ENCODE peak calls at places on chromosome 15, in seven cellular contexts. F is GM20000, Y is SK-N-SH, K is lung, H is hepatocyte, S is mammary epithelial cell, C is WTC11. Q is an unnamed sample.

GRCh38 chr15:69661871-69662667 is 209.5 kb downstream of the RPLP1 start:
- DNase-seq in F (no peak), Y (no peak), K (no peak), H (no peak), S (no peak), C (no peak), Q (no peak)

GRCh38 chr15:67133738-67134576 is 68.6 kb downstream of the SMAD3 start:
- DNase-seq in F (peak), Y (no peak), K (no peak), H (no peak), S (peak), C (no peak), Q (peak)

GRCh38 chr15:43955140-43955539 is 128.3 kb downstream of the WDR76 start:
- DNase-seq in F (no peak), Y (no peak), K (no peak), H (no peak), S (no peak), C (no peak), Q (no peak)

GRCh38 chr15:37204698-37205097 is 104.3 kb upstream of the MEIS2 start:
- DNase-seq in F (no peak), Y (no peak), K (no peak), H (peak), S (no peak), C (no peak), Q (no peak)

GRCh38 chr15:52234596-52235541 is 43.7 kb upstream of the GNB5 start:
- DNase-seq in F (peak), Y (no peak), K (no peak), H (no peak), S (no peak), C (no peak), Q (no peak)

GRCh38 chr15:62145015-62145735 is 19.9 kb downstream of the C2CD4B start:
- DNase-seq in F (no peak), Y (no peak), K (no peak), H (no peak), S (peak), C (no peak), Q (no peak)

GRCh38 chr15:40239671-40240618 is 1.1 kb downstream of the PAK6 start:
- DNase-seq in F (peak), Y (no peak), K (no peak), H (no peak), S (peak), C (no peak), Q (no peak)

GRCh38 chr15:71752604-71753289 is 57.6 kb upstream of the NR2E3 start:
- DNase-seq in F (peak), Y (peak), K (peak), H (peak), S (peak), C (peak), Q (no peak)

GRCh38 chr15:26628879-26629529 is 143.9 kb downstream of the GABRB3 start:
- DNase-seq in F (no peak), Y (no peak), K (peak), H (peak), S (no peak), C (peak), Q (no peak)
- TF ChIP-seq CTCF in F (no peak), Y (no peak), K (no peak), H (no peak), S (no peak), C (no peak), Q (no peak)

DNA sequence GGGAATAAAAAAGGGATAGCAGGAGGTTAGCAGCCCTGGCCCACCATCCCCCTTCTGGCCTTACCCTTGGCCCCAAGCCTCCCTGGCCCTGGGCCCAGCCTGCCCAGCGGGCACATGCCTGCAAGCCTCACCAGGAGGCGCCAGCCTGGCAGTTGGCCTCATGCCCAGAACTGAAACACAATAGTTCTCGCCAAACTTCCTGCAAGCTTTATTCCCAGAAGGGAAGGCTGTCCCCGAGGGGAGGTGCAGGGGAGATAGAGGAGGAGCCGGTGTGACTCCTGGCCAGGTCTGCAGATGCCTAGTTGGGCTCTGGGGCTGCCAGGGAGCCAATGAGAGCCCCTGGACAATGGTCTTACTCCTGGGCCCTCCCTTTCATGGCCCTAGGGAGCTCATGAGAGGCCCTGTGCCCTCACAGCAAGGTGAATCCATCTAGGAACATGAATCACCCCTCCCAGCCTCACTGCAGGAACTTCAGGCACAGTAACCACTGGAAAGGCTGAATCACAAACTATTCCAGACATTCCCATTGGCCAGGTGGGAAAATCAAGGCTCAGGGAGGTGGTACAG is 4.0 kb downstream of the CCDC33 start:
- DNase-seq in F (no peak), Y (peak), K (peak), H (peak), S (peak), C (peak), Q (no peak)
- TF ChIP-seq CTCF in F (no peak), Y (peak), K (peak), H (no peak), S (peak), C (no peak), Q (no peak)

DNA sequence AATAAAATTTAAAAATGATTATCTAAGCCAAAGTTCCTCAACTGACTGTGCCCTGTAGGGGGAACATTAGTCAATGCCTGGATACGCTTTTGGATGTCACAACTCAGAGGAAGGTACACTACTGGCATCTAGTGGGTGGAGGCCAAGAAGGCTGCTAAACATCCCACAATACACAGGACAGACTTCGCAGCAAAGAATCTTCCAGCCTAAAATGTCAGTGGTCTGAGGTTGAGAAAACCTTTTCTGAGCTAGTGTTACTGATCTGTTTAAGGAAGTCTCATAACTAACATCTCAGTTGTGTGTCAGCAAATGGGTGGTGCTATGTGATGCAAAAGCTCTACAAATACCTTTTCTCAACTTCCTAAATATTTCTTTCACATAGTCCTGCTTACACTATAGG is 20.9 kb upstream of the LDHAL6B start:
- DNase-seq in F (no peak), Y (no peak), K (no peak), H (no peak), S (no peak), C (no peak), Q (no peak)
- TF ChIP-seq CTCF in F (no peak), Y (no peak), K (no peak), H (no peak), S (peak), C (no peak), Q (no peak)

GRCh38 chr15:59567369-59567768 is 44.2 kb upstream of the GCNT3 start:
- DNase-seq in F (no peak), Y (no peak), K (no peak), H (no peak), S (peak), C (no peak), Q (no peak)

GRCh38 chr15:59565299-59565698 is 46.3 kb upstream of the GCNT3 start:
- DNase-seq in F (no peak), Y (no peak), K (no peak), H (no peak), S (no peak), C (no peak), Q (no peak)

GRCh38 chr15:59561547-59561946 is 50.0 kb upstream of the GCNT3 start:
- DNase-seq in F (no peak), Y (no peak), K (no peak), H (no peak), S (no peak), C (no peak), Q (no peak)

GRCh38 chr15:59562787-59563186 is 48.8 kb upstream of the GCNT3 start:
- DNase-seq in F (no peak), Y (no peak), K (no peak), H (no peak), S (no peak), C (no peak), Q (no peak)
- TF ChIP-seq CTCF in F (no peak), Y (peak), K (no peak), H (no peak), S (peak), C (no peak), Q (no peak)

GRCh38 chr15:89400997-89401590 is 66.5 kb upstream of the POLG start:
- DNase-seq in F (peak), Y (no peak), K (no peak), H (no peak), S (no peak), C (no peak), Q (no peak)

GRCh38 chr15:89399070-89399389 is 64.4 kb upstream of the POLG start:
- DNase-seq in F (no peak), Y (no peak), K (no peak), H (no peak), S (no peak), C (no peak), Q (no peak)

GRCh38 chr15:89397653-89398023 is 63.0 kb upstream of the POLG start:
- DNase-seq in F (no peak), Y (no peak), K (no peak), H (no peak), S (no peak), C (no peak), Q (no peak)

GRCh38 chr15:89400121-89400996 is 65.7 kb upstream of the POLG start:
- DNase-seq in F (peak), Y (peak), K (no peak), H (no peak), S (no peak), C (peak), Q (no peak)

GRCh38 chr15:89399390-89400120 is 64.9 kb upstream of the POLG start:
- DNase-seq in F (peak), Y (peak), K (no peak), H (peak), S (no peak), C (peak), Q (peak)
- TF ChIP-seq CTCF in F (peak), Y (peak), K (no peak), H (peak), S (peak), C (peak), Q (peak)

GRCh38 chr15:25944386-25944785 is 81.3 kb upstream of the ATP10A start:
- DNase-seq in F (no peak), Y (no peak), K (no peak), H (no peak), S (no peak), C (peak), Q (no peak)

GRCh38 chr15:25943831-25944230 is 80.7 kb upstream of the ATP10A start:
- DNase-seq in F (no peak), Y (no peak), K (no peak), H (no peak), S (no peak), C (no peak), Q (no peak)

GRCh38 chr15:25946241-25946786 is 83.2 kb upstream of the ATP10A start:
- DNase-seq in F (no peak), Y (no peak), K (no peak), H (no peak), S (no peak), C (peak), Q (no peak)

GRCh38 chr15:25950014-25950413 is 86.9 kb upstream of the ATP10A start:
- DNase-seq in F (no peak), Y (no peak), K (no peak), H (no peak), S (no peak), C (no peak), Q (no peak)

GRCh38 chr15:25947336-25948080 is 84.4 kb upstream of the ATP10A start:
- DNase-seq in F (no peak), Y (no peak), K (no peak), H (peak), S (no peak), C (peak), Q (no peak)
- TF ChIP-seq CTCF in F (no peak), Y (no peak), K (no peak), H (peak), S (no peak), C (no peak), Q (no peak)

GRCh38 chr15:84143753-84144314 is 91.7 kb upstream of the GOLGA6L4 start:
- DNase-seq in F (peak), Y (no peak), K (no peak), H (no peak), S (no peak), C (no peak), Q (no peak)

DNA sequence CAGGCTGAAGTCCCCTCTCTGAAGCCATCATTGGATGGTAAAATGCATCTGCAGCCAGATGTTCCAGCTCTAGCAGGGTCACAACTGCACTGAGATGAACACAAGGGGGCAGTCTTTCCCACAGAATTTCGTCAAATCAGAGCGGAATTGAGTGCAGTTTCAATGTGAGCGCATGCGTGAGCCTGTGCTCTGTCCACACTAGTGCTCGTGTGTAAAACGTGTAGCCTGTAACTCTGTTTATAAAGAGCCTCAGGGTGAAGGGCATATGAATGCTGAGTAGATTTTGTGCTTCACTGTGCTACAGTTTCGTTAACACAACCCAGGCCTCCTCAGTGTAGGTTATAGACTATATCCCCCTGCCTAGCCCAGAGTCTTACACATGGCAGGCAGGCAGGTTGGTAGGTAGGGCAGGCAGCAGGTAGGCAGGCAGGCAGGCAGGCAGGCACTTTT is 92.7 kb upstream of the GOLGA6L4 start:
- DNase-seq in F (peak), Y (peak), K (peak), H (peak), S (peak), C (peak), Q (peak)
- TF ChIP-seq CTCF in F (peak), Y (peak), K (peak), H (peak), S (peak), C (peak), Q (peak)

GRCh38 chr15:48877630-48878595 is at the start of gene EID1:
- DNase-seq in F (peak), Y (peak), K (peak), H (peak), S (peak), C (peak), Q (peak)
- TF ChIP-seq CTCF in F (no peak), Y (peak), K (no peak), H (no peak), S (no peak), C (no peak), Q (no peak)

Q was measured in natural killer cell.